ENCODE peak calls at places on chromosomes 4 and X, in ten cellular contexts. Z, N, W, C, T, A, M, U, B and V are unnamed samples.
A peak's percentile ranks its signal among the peaks of the same experiment; 100 is the strongest.

GRCh38 chr4:82491251-82491960 is 61.0 kb downstream of the ENOPH1 start:
- DNase-seq in C (no peak), A (no peak), Z (no peak), W (no peak), U (no peak), N (no peak), T (no peak), B (no peak), M (no peak), V (no peak)

GRCh38 chr4:168933423-168933822 is 76.6 kb downstream of the CBR4 start:
- DNase-seq in M (no peak), A (no peak), U (no peak), T (no peak), W (no peak), B (no peak), C (no peak), N (no peak), Z (no peak), V (no peak)

GRCh38 chr4:38805530-38806145 is 1.0 kb upstream of the TLR1 start:
- DNase-seq in Z (no peak), M (peak; percentile 47), T (no peak), A (peak; percentile 48), B (peak; percentile 48), C (peak; percentile 95), N (no peak), W (no peak), U (peak; percentile 85), V (no peak)

GRCh38 chrX:119482497-119483480 is 14.5 kb downstream of the SLC25A5 start:
- DNase-seq in N (peak; percentile 72), A (peak; percentile 65), W (peak; percentile 76), T (peak; percentile 48), B (peak; percentile 76), Z (no peak), M (peak; percentile 32), C (peak; percentile 84), U (no peak), V (peak; percentile 67)

GRCh38 chr4:78296261-78296660 is 239.1 kb downstream of the FRAS1 start:
- DNase-seq in U (no peak), T (no peak), A (no peak), N (no peak), B (no peak), Z (no peak), W (no peak), M (no peak), C (no peak), V (no peak)

GRCh38 chr4:85812776-85813175 is 337.8 kb downstream of the ARHGAP24 start:
- DNase-seq in C (no peak), B (no peak), Z (no peak), N (no peak), U (no peak), M (no peak), T (no peak), W (no peak), A (no peak), V (no peak)

GRCh38 chr4:182142146-182143085 is 100.8 kb upstream of the TENM3 start:
- DNase-seq in Z (no peak), M (no peak), A (peak; percentile 44), T (peak; percentile 32), U (no peak), W (no peak), C (no peak), B (no peak), N (no peak), V (peak; percentile 39)

GRCh38 chr4:188266386-188266785 is 127.1 kb downstream of the TRIML1 start:
- DNase-seq in M (no peak), B (no peak), U (no peak), N (no peak), T (no peak), Z (no peak), A (no peak), C (no peak), W (no peak), V (no peak)

GRCh38 chrX:12701625-12702024 is 89.6 kb upstream of the PRPS2 start:
- DNase-seq in N (no peak), Z (peak; percentile 1), M (no peak), B (peak; percentile 42), C (peak; percentile 56), W (no peak), U (peak; percentile 64), T (peak; percentile 32), A (no peak), V (peak; percentile 48)

GRCh38 chr4:87469390-87469789 is 47.0 kb downstream of the NUDT9 start:
- DNase-seq in B (no peak), W (no peak), C (no peak), U (no peak), A (peak; percentile 61), T (no peak), M (no peak), N (no peak), Z (no peak), V (no peak)

GRCh38 chr4:24507439-24507838 is 76.9 kb downstream of the DHX15 start:
- DNase-seq in A (no peak), C (no peak), M (no peak), W (no peak), B (no peak), Z (no peak), T (no peak), U (no peak), N (no peak), V (no peak)

GRCh38 chr4:156781852-156782251 is 189.7 kb downstream of the PDGFC start:
- DNase-seq in Z (no peak), N (no peak), W (no peak), A (no peak), T (no peak), U (no peak), M (no peak), C (no peak), B (no peak), V (no peak)

GRCh38 chr4:33453916-33454315 is 2733.7 kb downstream of the PCDH7 start:
- DNase-seq in W (no peak), M (no peak), Z (no peak), U (no peak), N (no peak), B (no peak), C (no peak), A (no peak), T (no peak), V (no peak)

GRCh38 chrX:7948483-7948882 is 21.3 kb upstream of the PNPLA4 start:
- DNase-seq in U (no peak), N (no peak), C (no peak), W (no peak), A (peak; percentile 18), Z (no peak), T (no peak), M (no peak), B (no peak), V (no peak)

GRCh38 chr4:54902261-54902660 is 223.1 kb downstream of the KDR start:
- DNase-seq in M (no peak), B (no peak), N (no peak), T (no peak), U (no peak), C (no peak), A (no peak), W (no peak), Z (peak; percentile 6), V (no peak)

GRCh38 chr4:24973471-24974251 is 57.1 kb downstream of the LGI2 start:
- DNase-seq in W (peak; percentile 75), N (no peak), T (no peak), U (no peak), B (peak; percentile 44), C (peak; percentile 97), M (peak; percentile 43), Z (peak; percentile 27), A (peak; percentile 57), V (no peak)

DNA sequence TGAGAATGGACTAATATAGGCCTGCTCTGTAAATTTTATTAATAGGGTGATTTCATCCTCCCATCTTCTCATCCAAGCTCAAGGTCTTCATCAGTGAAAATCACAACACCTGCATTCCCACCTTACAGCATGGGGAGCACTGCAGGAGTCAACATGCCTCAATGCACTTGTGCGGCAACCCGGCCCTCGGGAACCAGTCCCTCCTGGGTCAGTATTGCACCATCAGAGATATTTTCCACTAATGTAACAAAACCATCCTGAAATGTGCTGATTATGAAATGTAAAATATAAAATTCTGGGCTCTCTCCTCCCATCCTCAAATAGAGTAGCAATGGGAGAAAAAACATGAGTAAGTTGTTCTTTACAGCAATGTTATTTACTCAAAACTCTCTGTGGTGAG is 13.0 kb downstream of the USP46 start:
- DNase-seq in W (no peak), C (no peak), B (no peak), T (no peak), N (no peak), M (no peak), U (no peak), Z (no peak), A (no peak), V (no peak)
- TF ChIP-seq CTCF in W (no peak), C (no peak), B (no peak), T (no peak), N (no peak), M (no peak), U (no peak), Z (no peak), A (no peak), V (no peak)

GRCh38 chrX:134294548-134294947 is 57.6 kb downstream of the CCDC160 start:
- DNase-seq in A (no peak), C (peak; percentile 1), N (no peak), U (peak; percentile 0), B (no peak), T (no peak), M (no peak), Z (no peak), W (no peak), V (no peak)
- TF ChIP-seq CTCF in A (peak; percentile 33), C (no peak), N (no peak), U (peak; percentile 61), B (no peak), T (peak; percentile 36), M (no peak), Z (peak; percentile 30), W (no peak), V (no peak)

GRCh38 chrX:130902783-130903613 is at the start of gene ENOX2:
- DNase-seq in N (peak; percentile 96), Z (peak; percentile 90), T (peak; percentile 91), U (peak; percentile 91), A (peak; percentile 97), M (peak; percentile 92), W (peak; percentile 95), B (peak; percentile 91), C (peak; percentile 96), V (peak; percentile 82)
- TF ChIP-seq CTCF in N (no peak), Z (no peak), T (no peak), U (no peak), A (no peak), M (no peak), W (no peak), B (no peak), C (no peak), V (no peak)

DNA sequence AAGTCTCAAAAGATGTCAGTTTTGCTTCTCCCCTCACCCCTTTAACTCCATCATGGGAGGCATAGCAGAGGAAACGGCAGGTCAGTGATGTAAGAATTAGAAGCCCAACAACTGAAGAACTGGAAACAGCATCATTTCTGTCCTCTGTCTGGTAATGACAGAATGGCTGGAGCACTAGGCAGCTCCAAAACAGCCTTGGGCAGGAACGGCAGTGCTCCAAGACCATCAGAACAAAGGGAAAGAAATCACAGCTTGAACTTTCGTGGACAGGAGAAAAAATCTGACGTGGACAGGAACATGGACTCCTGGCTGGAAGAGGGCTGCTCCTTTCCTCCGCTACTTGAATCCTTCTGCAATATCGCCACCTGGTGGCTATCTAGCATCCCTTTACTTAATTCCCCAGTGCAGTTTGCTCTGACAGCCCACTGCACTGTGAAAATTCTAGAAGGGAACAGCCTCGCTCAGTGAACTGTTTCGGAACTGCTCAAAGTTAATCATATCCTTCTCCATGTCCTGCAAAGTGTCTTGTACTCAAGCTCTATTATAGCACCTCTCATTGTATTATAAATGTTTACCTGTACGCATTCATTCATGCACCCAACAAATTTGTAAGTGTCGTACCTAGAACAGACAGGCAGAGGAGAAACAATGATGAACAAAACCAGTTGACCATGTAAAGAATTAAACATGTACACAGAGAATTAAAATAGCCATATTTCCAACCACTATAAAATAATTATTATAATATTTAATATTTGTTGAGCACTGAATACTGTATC is 20.4 kb downstream of the SLC25A53 start:
- DNase-seq in A (peak; percentile 77), C (peak; percentile 76), Z (no peak), T (peak; percentile 49), U (peak; percentile 72), B (peak; percentile 67), N (no peak), W (peak; percentile 54), M (peak; percentile 55), V (peak; percentile 47)
- TF ChIP-seq CTCF in A (peak; percentile 87), C (peak; percentile 58), Z (peak; percentile 63), T (peak; percentile 72), U (peak; percentile 76), B (peak; percentile 80), N (peak; percentile 71), W (peak; percentile 81), M (no peak), V (peak; percentile 70)